ENCODE peak calls at places on chromosomes 5 and 9, in nine cellular contexts. P is amniotic stem cell, D is Calu3, T is left ventricle myocardium superior, R is osteocyte, G is astrocyte, Z is esophagus squamous epithelium, J is SJSA1, I is NCI-H187. B is an unnamed sample.

GRCh38 chr5:102638316-102638715 is 116.8 kb upstream of the PAM start:
- DNase-seq in D (no peak), J (no peak), T (no peak), G (no peak), I (no peak), Z (no peak), P (no peak), R (no peak), B (no peak)

GRCh38 chr5:32116574-32117313 is 57.4 kb downstream of the GOLPH3 start:
- DNase-seq in Z (no peak), D (no peak), R (no peak), I (no peak), J (no peak), P (no peak), T (no peak), G (peak), B (no peak)

GRCh38 chr9:97853844-97854695 is 1.0 kb downstream of the FOXE1 start:
- DNase-seq in R (peak), P (no peak), Z (no peak), D (peak), J (peak), G (no peak), T (no peak), I (peak), B (no peak)

GRCh38 chr9:114181583-114182409 is 26.5 kb downstream of the COL27A1 start:
- DNase-seq in D (no peak), I (no peak), J (no peak), P (no peak), Z (no peak), G (no peak), R (no peak), T (peak), B (no peak)

GRCh38 chr5:121533814-121534213 is 317.9 kb upstream of the FTMT start:
- DNase-seq in I (no peak), P (no peak), J (no peak), G (no peak), D (no peak), Z (no peak), T (no peak), R (no peak), B (no peak)

GRCh38 chr9:135516132-135516860 is 4.9 kb upstream of the LCN1 start:
- DNase-seq in J (peak), Z (no peak), T (no peak), I (no peak), G (no peak), R (peak), D (no peak), P (no peak), B (no peak)

GRCh38 chr9:103991698-103992097 is 102.4 kb upstream of the SMC2 start:
- DNase-seq in Z (no peak), I (no peak), T (no peak), J (no peak), D (no peak), R (no peak), P (no peak), G (no peak), B (no peak)

GRCh38 chr5:73534001-73534547 is 31.4 kb downstream of the ANKRA2 start:
- DNase-seq in G (peak), R (no peak), T (no peak), Z (no peak), D (no peak), P (no peak), I (no peak), J (no peak), B (no peak)

GRCh38 chr5:40356248-40356647 is 323.5 kb upstream of the PTGER4 start:
- DNase-seq in J (no peak), P (no peak), G (no peak), D (no peak), T (no peak), R (no peak), Z (no peak), I (no peak), B (no peak)

GRCh38 chr9:98922721-98923435 is 20.8 kb upstream of the COL15A1 start:
- DNase-seq in I (no peak), G (peak), Z (no peak), J (no peak), T (no peak), R (no peak), D (no peak), P (no peak), B (no peak)

GRCh38 chr5:152883061-152883460 is 478.0 kb upstream of the NMUR2 start:
- DNase-seq in P (no peak), R (no peak), Z (no peak), D (no peak), T (no peak), I (no peak), G (no peak), J (no peak), B (no peak)

GRCh38 chr5:173786296-173787187 is 101.6 kb upstream of the CPEB4 start:
- DNase-seq in R (no peak), J (no peak), D (no peak), Z (no peak), I (no peak), T (no peak), P (no peak), G (no peak), B (no peak)

GRCh38 chr5:92371889-92372235 is 988.7 kb upstream of the ARRDC3 start:
- DNase-seq in R (no peak), D (peak), T (no peak), Z (no peak), J (no peak), G (peak), P (no peak), I (no peak), B (no peak)

GRCh38 chr5:77282337-77283027 is 72.0 kb downstream of the PDE8B start:
- DNase-seq in I (no peak), Z (no peak), G (peak), J (no peak), D (no peak), P (no peak), R (no peak), T (no peak), B (no peak)

GRCh38 chr5:99061711-99062110 is 132.9 kb upstream of the CHD1 start:
- DNase-seq in D (no peak), G (peak), J (no peak), I (no peak), T (no peak), P (peak), R (no peak), Z (no peak), B (no peak)

GRCh38 chr5:149857499-149857898 is 87.1 kb downstream of the PDE6A start:
- DNase-seq in D (peak), G (no peak), R (no peak), Z (no peak), J (peak), P (no peak), I (no peak), T (peak), B (no peak)

GRCh38 chr9:7238244-7238637 is 480.5 kb downstream of the KDM4C start:
- DNase-seq in T (no peak), P (no peak), J (no peak), D (no peak), Z (no peak), I (no peak), R (no peak), G (no peak), B (no peak)

GRCh38 chr5:102738037-102738436 is 17.1 kb upstream of the PAM start:
- DNase-seq in T (no peak), D (no peak), G (no peak), Z (no peak), P (no peak), I (no peak), J (no peak), R (no peak), B (no peak)

GRCh38 chr5:139725073-139725830 is 70.4 kb upstream of the PSD2 start:
- DNase-seq in J (peak), Z (no peak), T (peak), P (peak), I (no peak), D (peak), R (peak), G (peak), B (no peak)

GRCh38 chr9:87283585-87283984 is 214.1 kb upstream of the DAPK1 start:
- DNase-seq in T (no peak), Z (no peak), J (no peak), G (no peak), P (no peak), I (no peak), R (no peak), D (no peak), B (no peak)

GRCh38 chr9:131053896-131054295 is 42.4 kb upstream of the AIF1L start:
- DNase-seq in Z (no peak), J (no peak), D (no peak), P (no peak), I (no peak), R (no peak), T (no peak), G (no peak), B (no peak)

GRCh38 chr9:112558476-112558875 is 71.8 kb downstream of the KIAA1958 start:
- DNase-seq in P (no peak), I (no peak), Z (no peak), R (no peak), T (no peak), G (peak), J (no peak), D (no peak), B (no peak)

GRCh38 chr5:135741040-135741439 is 93.4 kb upstream of the SLC25A48 start:
- DNase-seq in R (peak), D (no peak), G (no peak), P (no peak), J (peak), Z (no peak), I (no peak), T (no peak), B (no peak)

GRCh38 chr5:36090033-36090432 is 23.4 kb upstream of the UGT3A2 start:
- DNase-seq in G (no peak), D (no peak), J (no peak), T (no peak), I (no peak), Z (no peak), R (no peak), P (no peak), B (no peak)

GRCh38 chr5:134176523-134177196 is at the start of gene SKP1:
- DNase-seq in R (peak), P (peak), T (peak), G (peak), Z (peak), I (peak), J (peak), D (peak), B (peak)

B was measured in cortex of kidney.